ENCODE peak calls at places on chromosomes 6 and 20, in six cellular contexts. X is stimulated activated CD4-positive, alpha-beta T cell treated with anti-CD3 and anti-CD28 coated beads, Interleukin-1b, Interleukin-23, amount 100 ng/mL, for 48 hours; L is hepatocyte; O is CD8-positive, alpha-beta T cell; A is HCEC 1CT; V is stimulated activated naive CD8-positive, alpha-beta T cell treated with anti-CD3 and anti-CD28 coated beads, Interleukin-15, Interleukin-2, amounts not matched to agents 100 U/mL and 50 U/mL, for 24 hours. M is an unnamed sample.

GRCh38 chr6:112622036-112622435 is 274.9 kb downstream of the RFPL4B start:
- DNase-seq in X (no peak), L (no peak), O (no peak), A (no peak), V (no peak), M (no peak)

GRCh38 chr20:18974660-18975059 is 161.1 kb downstream of the SCP2D1 start:
- DNase-seq in X (no peak), L (no peak), O (no peak), A (no peak), V (no peak), M (no peak)

GRCh38 chr6:160462551-160463109 is 114.5 kb downstream of the SLC22A3 start:
- DNase-seq in X (peak), L (no peak), O (peak), A (peak), V (peak), M (no peak)

GRCh38 chr6:40482532-40482931 is 104.6 kb downstream of the LRFN2 start:
- DNase-seq in X (no peak), L (no peak), O (no peak), A (no peak), V (no peak), M (no peak)

GRCh38 chr6:22433745-22434144 is 135.6 kb upstream of the HDGFL1 start:
- DNase-seq in X (no peak), L (no peak), O (no peak), A (no peak), V (no peak), M (no peak)

GRCh38 chr20:60037120-60037499 is 78.9 kb downstream of the CDH26 start:
- DNase-seq in X (no peak), L (no peak), O (no peak), A (peak), V (no peak), M (no peak)

GRCh38 chr6:33000053-33000452 is 9.3 kb downstream of the HLA-DOA start:
- DNase-seq in X (peak), L (peak), O (no peak), A (no peak), V (no peak), M (peak)

GRCh38 chr20:10992776-10993175 is 319.0 kb upstream of the JAG1 start:
- DNase-seq in X (no peak), L (no peak), O (no peak), A (no peak), V (no peak), M (no peak)

GRCh38 chr6:15017251-15017650 is 228.6 kb upstream of the JARID2 start:
- DNase-seq in X (peak), L (peak), O (no peak), A (peak), V (peak), M (no peak)

GRCh38 chr6:157693867-157694266 is 129.2 kb upstream of the SNX9 start:
- DNase-seq in X (no peak), L (no peak), O (no peak), A (no peak), V (no peak), M (no peak)

GRCh38 chr20:401682-402495 is 6.2 kb upstream of the RBCK1 start:
- DNase-seq in X (no peak), L (peak), O (no peak), A (peak), V (no peak), M (no peak)

GRCh38 chr6:124487778-124488431 is 474.3 kb upstream of the RNF217 start:
- DNase-seq in X (no peak), L (no peak), O (no peak), A (peak), V (no peak), M (no peak)

GRCh38 chr6:85111481-85112001 is 338.3 kb upstream of the NT5E start:
- DNase-seq in X (no peak), L (peak), O (no peak), A (no peak), V (no peak), M (no peak)

GRCh38 chr6:89044988-89045387 is 35.6 kb upstream of the PNRC1 start:
- DNase-seq in X (no peak), L (no peak), O (no peak), A (no peak), V (no peak), M (no peak)

GRCh38 chr6:134676307-134677281 is 273.3 kb downstream of the ALDH8A1 start:
- DNase-seq in X (no peak), L (peak), O (no peak), A (peak), V (no peak), M (peak)

GRCh38 chr6:134230940-134231339 is 87.0 kb downstream of the SGK1 start:
- DNase-seq in X (no peak), L (no peak), O (no peak), A (no peak), V (no peak), M (no peak)

M was measured in NCI-H1092 treated with DMSO at 0.1 percent for 48 hours.